ENCODE peak calls at places on chromosomes 13 and 19, in eight cellular contexts. E is uterus, P is AG04450, I is psoas muscle, D is lower leg skin, A is H1, O is PC-3, C is prostate gland. J is an unnamed sample.

GRCh38 chr19:41307954-41308449 is 2.0 kb upstream of the CCDC97 start:
- DNase-seq in C (no peak), I (no peak), O (no peak), D (no peak), E (no peak), A (no peak), P (no peak), J (no peak)

GRCh38 chr13:102702965-102703720 is 8.3 kb upstream of the METTL21C start:
- DNase-seq in C (no peak), E (no peak), A (no peak), O (no peak), D (no peak), I (no peak), P (no peak), J (no peak)

GRCh38 chr13:24742294-24742693 is 21.7 kb upstream of the RNF17 start:
- DNase-seq in A (no peak), P (no peak), E (no peak), C (no peak), I (no peak), O (no peak), D (no peak), J (no peak)

GRCh38 chr13:47110833-47111240 is 214.0 kb upstream of the HTR2A start:
- DNase-seq in D (no peak), A (no peak), O (peak; percentile 77), C (no peak), E (no peak), I (no peak), P (no peak), J (no peak)

GRCh38 chr19:49057636-49058234 is at the start of gene CGB7:
- DNase-seq in I (peak; percentile 76), E (peak; percentile 73), A (no peak), P (no peak), C (peak; percentile 74), O (peak; percentile 70), D (peak; percentile 67), J (no peak)

GRCh38 chr19:18086590-18087138 is at the start of gene IL12RB1:
- DNase-seq in O (no peak), I (no peak), P (no peak), A (no peak), D (no peak), E (no peak), C (no peak), J (no peak)

GRCh38 chr13:90084684-90085290 is 1262.7 kb upstream of the MIR17HG start:
- DNase-seq in C (no peak), O (no peak), A (no peak), P (no peak), D (no peak), I (no peak), E (no peak), J (no peak)

GRCh38 chr19:30393046-30393445 is 20.9 kb downstream of the ZNF536 start:
- DNase-seq in A (no peak), E (no peak), D (no peak), P (no peak), C (no peak), O (no peak), I (no peak), J (no peak)

GRCh38 chr13:25844559-25845434 is 207.0 kb downstream of the SHISA2 start:
- DNase-seq in E (no peak), O (no peak), P (no peak), A (no peak), I (no peak), D (no peak), C (no peak), J (no peak)

GRCh38 chr13:80462567-80462966 is 121.6 kb upstream of the SPRY2 start:
- DNase-seq in E (no peak), A (no peak), P (no peak), I (no peak), D (no peak), C (no peak), O (no peak), J (no peak)

GRCh38 chr13:18991054-18991453 is 190.6 kb downstream of the TUBA3C start:
- DNase-seq in E (no peak), P (no peak), O (no peak), A (no peak), D (no peak), C (no peak), I (no peak), J (no peak)

GRCh38 chr13:18971576-18972219 is 209.9 kb downstream of the TUBA3C start:
- DNase-seq in O (no peak), C (no peak), A (no peak), I (no peak), D (no peak), E (no peak), P (no peak), J (no peak)

GRCh38 chr19:17703823-17704463 is 15.3 kb upstream of the MAP1S start:
- DNase-seq in E (no peak), P (no peak), I (peak; percentile 55), D (no peak), A (no peak), O (peak; percentile 52), C (no peak), J (no peak)

GRCh38 chr19:18833849-18834643 is 2.3 kb downstream of the UPF1 start:
- DNase-seq in E (no peak), A (no peak), P (no peak), C (peak; percentile 36), O (peak; percentile 28), D (no peak), I (no peak), J (no peak)

GRCh38 chr19:5694167-5694951 is 4.3 kb downstream of the RPL36 start:
- DNase-seq in A (no peak), E (no peak), P (no peak), D (no peak), I (no peak), O (no peak), C (no peak), J (no peak)

GRCh38 chr19:2476451-2477140 is 669 bp downstream of the GADD45B start:
- DNase-seq in I (peak; percentile 61), O (peak; percentile 39), A (no peak), D (no peak), C (no peak), P (no peak), E (peak; percentile 50), J (no peak)

GRCh38 chr19:38247734-38248268 is 8.4 kb downstream of the PPP1R14A start:
- DNase-seq in D (no peak), O (no peak), A (no peak), C (no peak), E (no peak), I (no peak), P (no peak), J (no peak)

GRCh38 chr13:96299235-96299634 is 209.3 kb downstream of the HS6ST3 start:
- DNase-seq in O (peak; percentile 1), D (no peak), C (no peak), I (no peak), A (no peak), E (no peak), P (no peak), J (no peak)

GRCh38 chr19:23075031-23075733 is 41.6 kb upstream of the ZNF730 start:
- DNase-seq in E (peak; percentile 39), A (peak; percentile 92), O (peak; percentile 27), I (peak; percentile 45), C (peak; percentile 53), D (peak; percentile 15), P (peak; percentile 41), J (no peak)

DNA sequence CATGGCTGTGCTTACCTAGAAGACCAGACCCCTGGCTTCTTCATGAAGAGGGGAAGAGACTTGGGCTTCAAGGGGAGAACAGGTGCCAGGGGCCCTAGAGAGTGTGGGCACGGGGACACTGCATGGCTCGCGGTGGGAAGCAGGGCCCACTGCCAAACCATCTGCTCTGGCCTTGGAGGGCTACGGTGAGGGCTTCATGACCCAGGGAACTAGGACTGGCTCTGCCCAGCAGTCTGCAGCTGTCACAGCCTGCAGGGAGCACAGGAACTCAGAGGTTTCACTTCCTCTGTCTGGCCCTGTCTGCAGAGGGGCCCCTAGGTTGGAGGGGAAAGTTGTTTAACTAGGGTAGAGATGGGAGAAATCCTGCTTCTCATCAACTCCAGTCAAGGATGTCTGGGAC is 4.3 kb downstream of the ERCC1 start:
- DNase-seq in I (no peak), E (no peak), P (no peak), A (no peak), O (no peak), D (no peak), C (no peak), J (no peak)
- TF ChIP-seq CTCF in I (no peak), E (no peak), P (no peak), A (no peak), O (no peak), D (no peak), C (no peak), J (no peak)

GRCh38 chr19:845707-846481 is 5.1 kb downstream of the PRTN3 start:
- DNase-seq in O (no peak), C (no peak), I (no peak), D (no peak), E (no peak), A (no peak), P (no peak), J (no peak)

GRCh38 chr19:844300-844971 is 3.6 kb downstream of the PRTN3 start:
- DNase-seq in E (no peak), A (no peak), O (no peak), I (no peak), D (no peak), C (no peak), P (no peak), J (no peak)

GRCh38 chr19:840519-841206 is at the start of gene PRTN3:
- DNase-seq in P (no peak), O (no peak), A (no peak), I (no peak), D (no peak), E (no peak), C (no peak), J (no peak)

GRCh38 chr19:843836-844299 is 3.1 kb downstream of the PRTN3 start:
- DNase-seq in C (no peak), D (no peak), P (no peak), A (no peak), E (no peak), I (no peak), O (no peak), J (no peak)

GRCh38 chr19:843180-843835 is 2.5 kb downstream of the PRTN3 start:
- DNase-seq in O (peak; percentile 31), C (no peak), P (no peak), E (no peak), D (no peak), I (peak; percentile 31), A (no peak), J (no peak)
- H3K4me3 ChIP-seq in O (peak overlapping the region; percentile 57), C (peak overlapping the region; percentile 21), P (no peak overlapping the region), E (no peak overlapping the region), D (no peak overlapping the region), I (peak overlapping the region; percentile 15), A (no peak overlapping the region), J (no peak overlapping the region)

GRCh38 chr13:99741979-99742378 is 229.6 kb downstream of the ZIC5 start:
- DNase-seq in O (no peak), E (no peak), P (no peak), C (no peak), I (no peak), A (no peak), D (no peak), J (no peak)
- TF ChIP-seq CTCF in O (no peak), E (no peak), P (no peak), C (no peak), I (no peak), A (no peak), D (no peak), J (no peak)

DNA sequence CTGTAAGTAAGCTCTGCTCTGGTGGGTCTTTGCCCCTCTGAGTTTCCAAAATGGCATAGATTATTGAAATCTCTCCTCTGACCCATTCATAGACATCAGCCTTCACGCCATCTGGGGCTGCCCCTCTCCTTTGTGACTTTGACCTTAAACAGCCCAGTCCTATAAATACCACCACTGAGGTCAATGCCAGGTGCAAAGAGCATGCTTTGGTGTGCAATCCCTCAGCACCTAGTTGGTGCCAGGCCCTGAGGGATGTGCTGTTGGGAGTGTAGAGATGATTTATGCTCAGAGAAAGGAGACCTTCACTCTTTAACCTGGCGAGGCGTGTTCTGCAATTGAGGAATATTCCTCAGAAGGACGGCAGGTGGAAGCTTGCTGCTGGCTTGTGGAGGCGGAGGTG is 121.7 kb upstream of the TSHZ3 start:
- DNase-seq in D (no peak), O (no peak), E (no peak), C (no peak), I (no peak), P (no peak), A (no peak), J (no peak)
- H3K4me3 ChIP-seq in D (no peak overlapping the region), O (no peak overlapping the region), E (no peak overlapping the region), C (no peak overlapping the region), I (no peak overlapping the region), P (no peak overlapping the region), A (no peak overlapping the region), J (no peak overlapping the region)

J was measured in AG04449.